ENCODE peak calls at places on chromosomes 6 and 20, in ten cellular contexts. F is esophagus squamous epithelium, J is PC-3, N is dorsolateral prefrontal cortex, M is endodermal cell, P is right lobe of liver, Y is heart right ventricle, H is fibroblast of mammary gland, T is astrocyte, O is HFF-Myc. Z is an unnamed sample.
A peak's percentile ranks its signal among the peaks of the same experiment; 100 is the strongest.

GRCh38 chr20:31924561-31924960 is 27.3 kb downstream of the PDRG1 start:
- DNase-seq in F (no peak), J (no peak), N (no peak), M (no peak), P (no peak), Y (no peak), H (no peak), T (no peak), O (no peak), Z (no peak)

GRCh38 chr20:61589055-61589385 is 337.0 kb downstream of the CDH4 start:
- DNase-seq in F (no peak), J (peak; percentile 10), N (no peak), M (no peak), P (no peak), Y (no peak), H (peak; percentile 84), T (peak; percentile 93), O (peak; percentile 49), Z (no peak)

GRCh38 chr6:3014675-3015066 is 15.0 kb downstream of the NQO2 start:
- DNase-seq in F (no peak), J (no peak), N (no peak), M (no peak), P (no peak), Y (no peak), H (no peak), T (no peak), O (no peak), Z (no peak)

GRCh38 chr20:35030136-35030535 is 62.5 kb downstream of the TRPC4AP start:
- DNase-seq in F (no peak), J (no peak), N (no peak), M (no peak), P (no peak), Y (no peak), H (no peak), T (no peak), O (no peak), Z (no peak)

GRCh38 chr6:107246249-107246971 is 131.1 kb upstream of the BEND3 start:
- DNase-seq in F (no peak), J (no peak), N (no peak), M (no peak), P (no peak), Y (no peak), H (no peak), T (no peak), O (no peak), Z (no peak)

GRCh38 chr6:36833182-36833789 is 6.0 kb downstream of the CPNE5 start:
- DNase-seq in F (no peak), J (no peak), N (no peak), M (no peak), P (no peak), Y (no peak), H (no peak), T (no peak), O (no peak), Z (no peak)

GRCh38 chr6:45419574-45420082 is 41.9 kb upstream of the SUPT3H start:
- DNase-seq in F (peak; percentile 16), J (peak; percentile 85), N (peak; percentile 40), M (peak; percentile 89), P (peak; percentile 65), Y (peak; percentile 40), H (peak; percentile 52), T (peak; percentile 43), O (no peak), Z (no peak)

GRCh38 chr20:9068896-9069663 is at the start of gene PLCB4:
- DNase-seq in F (no peak), J (peak; percentile 89), N (peak; percentile 43), M (peak; percentile 79), P (no peak), Y (peak; percentile 51), H (peak; percentile 25), T (peak; percentile 39), O (no peak), Z (no peak)

GRCh38 chr20:24863356-24863755 is 85.7 kb upstream of the CST7 start:
- DNase-seq in F (no peak), J (no peak), N (no peak), M (no peak), P (no peak), Y (no peak), H (peak; percentile 86), T (peak; percentile 59), O (no peak), Z (no peak)

DNA sequence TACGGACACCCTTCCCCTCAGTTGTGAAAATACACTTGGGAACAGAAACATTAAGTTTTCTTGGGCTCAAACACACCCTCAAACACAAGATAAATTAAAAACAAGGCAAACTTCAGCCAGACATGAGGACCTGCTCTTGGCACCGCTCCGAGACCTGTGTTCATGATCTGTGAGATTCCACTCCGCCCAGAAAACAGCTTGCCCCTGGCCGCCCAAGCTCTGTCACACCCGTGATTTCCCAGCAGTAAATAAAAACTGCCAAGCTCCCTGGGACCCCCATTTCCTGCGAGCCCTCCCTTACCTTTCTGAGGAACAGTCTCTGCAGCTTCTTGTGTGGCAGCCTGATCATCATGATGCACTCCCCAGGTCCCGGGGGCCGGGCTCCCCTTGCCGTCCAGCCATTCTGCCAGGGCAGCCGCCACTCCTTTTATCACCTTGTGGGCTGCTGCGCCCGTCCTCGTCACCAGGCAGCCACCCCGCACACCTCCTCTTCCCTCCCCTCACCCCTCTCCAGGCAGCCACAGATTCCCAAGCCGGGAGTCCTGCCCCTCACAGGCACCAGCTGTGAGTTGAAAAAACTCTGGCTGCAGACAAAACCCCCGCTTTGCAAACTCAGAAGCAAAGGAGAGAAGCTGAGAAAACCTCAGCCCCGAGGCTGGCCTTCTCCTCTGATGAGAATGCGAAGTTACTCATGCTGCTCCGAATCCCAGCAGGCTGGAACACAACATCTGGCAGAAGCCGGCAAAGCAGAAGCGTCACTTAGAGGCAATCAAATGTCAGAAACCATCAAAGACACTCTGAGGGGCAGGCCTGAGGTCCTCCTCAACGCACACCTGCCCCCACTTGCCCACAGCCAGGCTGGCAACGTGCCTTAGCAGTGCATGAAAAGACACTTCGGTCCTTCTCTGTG is 130.4 kb upstream of the RPS6KA2 start:
- DNase-seq in F (no peak), J (no peak), N (no peak), M (peak; percentile 76), P (no peak), Y (no peak), H (peak; percentile 54), T (peak; percentile 33), O (peak; percentile 12), Z (no peak)
- H3K4me3 ChIP-seq in F (peak overlapping the region; percentile 7), J (peak overlapping the region; percentile 49), N (peak overlapping the region; percentile 8), M (no peak overlapping the region), P (no peak overlapping the region), Y (peak overlapping the region; percentile 15), H (no peak overlapping the region), T (no peak overlapping the region), O (peak overlapping the region; percentile 4), Z (no peak overlapping the region)

GRCh38 chr20:8019178-8019997 is at the start of gene TMX4:
- DNase-seq in F (peak; percentile 80), J (peak; percentile 93), N (peak; percentile 96), M (peak; percentile 98), P (peak; percentile 100), Y (peak; percentile 98), H (peak; percentile 96), T (peak; percentile 91), O (peak; percentile 87), Z (peak; percentile 76)
- TF ChIP-seq CTCF in F (peak; percentile 63), J (peak; percentile 40), N (peak; percentile 49), M (peak; percentile 66), P (peak; percentile 60), Y (peak; percentile 67), H (no peak), T (no peak), O (peak; percentile 34), Z (peak; percentile 52)

GRCh38 chr20:37564388-37565133 is 36.9 kb upstream of the BLCAP start:
- DNase-seq in F (no peak), J (peak; percentile 70), N (no peak), M (peak; percentile 91), P (peak; percentile 55), Y (peak; percentile 16), H (peak; percentile 5), T (no peak), O (no peak), Z (no peak)
- H3K4me3 ChIP-seq in F (no peak overlapping the region), J (peak overlapping the region; percentile 57), N (no peak overlapping the region), M (no peak overlapping the region), P (no peak overlapping the region), Y (no peak overlapping the region), H (no peak overlapping the region), T (no peak overlapping the region), O (no peak overlapping the region), Z (no peak overlapping the region)

GRCh38 chr20:4092136-4092479 is 76.8 kb upstream of the RNF24 start:
- DNase-seq in F (no peak), J (no peak), N (no peak), M (no peak), P (no peak), Y (no peak), H (no peak), T (no peak), O (no peak), Z (no peak)
- TF ChIP-seq CTCF in F (no peak), J (no peak), N (no peak), M (no peak), P (no peak), Y (no peak), H (no peak), T (no peak), O (no peak), Z (no peak)

Z was measured in GM12864.